ENCODE peak calls at places on chromosomes 5 and 9, in eight cellular contexts. C is lower leg skin; B is SK-MEL-5; V is naive thymus-derived CD8-positive, alpha-beta T cell; N is NCI-H1417; H is NCI-H2081; U is caudate nucleus; O is SK-N-DZ. P is an unnamed sample.

GRCh38 chr9:129469988-129470316 is 150.9 kb downstream of the C9orf50 start:
- DNase-seq in C (no peak), B (no peak), V (no peak), N (no peak), H (no peak), U (no peak), O (no peak), P (no peak)

GRCh38 chr5:165695796-165696195 is 2190.4 kb downstream of the MAT2B start:
- DNase-seq in C (no peak), B (no peak), V (no peak), N (no peak), H (no peak), U (no peak), O (no peak), P (no peak)

GRCh38 chr9:122158202-122158601 is 1.4 kb downstream of the NDUFA8 start:
- DNase-seq in C (no peak), B (peak; percentile 77), V (no peak), N (no peak), H (no peak), U (no peak), O (peak; percentile 64), P (no peak)

GRCh38 chr9:122126340-122127333 is 32.9 kb downstream of the NDUFA8 start:
- DNase-seq in C (no peak), B (no peak), V (no peak), N (peak; percentile 24), H (no peak), U (no peak), O (no peak), P (no peak)

GRCh38 chr9:76433851-76434250 is 25.1 kb upstream of the GCNT1 start:
- DNase-seq in C (no peak), B (no peak), V (no peak), N (no peak), H (no peak), U (no peak), O (no peak), P (no peak)

GRCh38 chr5:9439651-9440292 is 106.1 kb downstream of the SEMA5A start:
- DNase-seq in C (no peak), B (no peak), V (no peak), N (no peak), H (no peak), U (no peak), O (no peak), P (no peak)

GRCh38 chr9:69495331-69495730 is 170.3 kb downstream of the ENTREP1 start:
- DNase-seq in C (no peak), B (no peak), V (no peak), N (no peak), H (no peak), U (no peak), O (no peak), P (no peak)

GRCh38 chr9:134661791-134662142 is 20.2 kb downstream of the COL5A1 start:
- DNase-seq in C (peak; percentile 86), B (no peak), V (no peak), N (no peak), H (no peak), U (no peak), O (no peak), P (no peak)

GRCh38 chr5:34511915-34512314 is 144.2 kb upstream of the RAI14 start:
- DNase-seq in C (no peak), B (no peak), V (no peak), N (no peak), H (no peak), U (no peak), O (no peak), P (no peak)

GRCh38 chr5:38731461-38731860 is 114.4 kb upstream of the OSMR start:
- DNase-seq in C (no peak), B (no peak), V (no peak), N (no peak), H (no peak), U (no peak), O (no peak), P (no peak)

GRCh38 chr5:170635706-170636105 is 131.9 kb downstream of the KCNIP1 start:
- DNase-seq in C (peak; percentile 76), B (no peak), V (no peak), N (no peak), H (no peak), U (no peak), O (no peak), P (no peak)

GRCh38 chr5:108687599-108688220 is 60.0 kb upstream of the FER start:
- DNase-seq in C (no peak), B (no peak), V (no peak), N (no peak), H (no peak), U (no peak), O (no peak), P (no peak)

GRCh38 chr5:109704255-109704952 is 14.7 kb downstream of the MAN2A1 start:
- DNase-seq in C (no peak), B (no peak), V (no peak), N (no peak), H (no peak), U (no peak), O (no peak), P (no peak)

GRCh38 chr5:169431386-169431785 is 130.4 kb upstream of the SLIT3 start:
- DNase-seq in C (no peak), B (no peak), V (no peak), N (no peak), H (no peak), U (no peak), O (no peak), P (no peak)

GRCh38 chr5:132905938-132906337 is 32.5 kb downstream of the LEAP2 start:
- DNase-seq in C (no peak), B (no peak), V (no peak), N (no peak), H (no peak), U (no peak), O (no peak), P (no peak)

GRCh38 chr9:35910613-35911488 is 1.6 kb downstream of the SPAAR start:
- DNase-seq in C (peak; percentile 84), B (peak; percentile 57), V (no peak), N (no peak), H (peak; percentile 60), U (no peak), O (peak; percentile 37), P (peak; percentile 55)

GRCh38 chr5:90434116-90434714 is 24.7 kb upstream of the CETN3 start:
- DNase-seq in C (no peak), B (peak; percentile 72), V (peak; percentile 46), N (peak; percentile 5), H (peak; percentile 32), U (peak; percentile 27), O (peak; percentile 51), P (peak; percentile 59)

GRCh38 chr5:55308254-55308836 is 556 bp downstream of the MTREX start:
- DNase-seq in C (no peak), B (peak; percentile 30), V (no peak), N (peak; percentile 37), H (peak; percentile 19), U (no peak), O (peak; percentile 33), P (no peak)

GRCh38 chr9:107732781-107733529 is 243.4 kb upstream of the KLF4 start:
- DNase-seq in C (peak; percentile 92), B (peak; percentile 21), V (no peak), N (no peak), H (no peak), U (no peak), O (no peak), P (no peak)

GRCh38 chr5:175692235-175692995 is 34.5 kb downstream of the HRH2 start:
- DNase-seq in C (no peak), B (no peak), V (no peak), N (no peak), H (no peak), U (no peak), O (no peak), P (no peak)

GRCh38 chr9:92734931-92735906 is 29.4 kb downstream of the BICD2 start:
- DNase-seq in C (peak; percentile 66), B (no peak), V (no peak), N (no peak), H (no peak), U (no peak), O (no peak), P (no peak)

P was measured in lower lobe of right lung.